ENCODE peak calls at places on chromosomes 2 and 18, in ten cellular contexts. L, V, N, T, Y, C, D, X, B and S are unnamed samples.

GRCh38 chr2:48572797-48573196 is 42.8 kb downstream of the STON1 start:
- DNase-seq in L (no peak), X (no peak), B (peak; percentile 81), D (no peak), V (no peak), Y (no peak), N (no peak), T (no peak), C (no peak), S (no peak)

GRCh38 chr2:221431477-221431876 is 140.6 kb downstream of the EPHA4 start:
- DNase-seq in L (no peak), Y (no peak), V (no peak), D (no peak), N (peak; percentile 31), B (no peak), X (no peak), T (no peak), C (no peak), S (no peak)

GRCh38 chr18:57762686-57763085 is 40.4 kb downstream of the ATP8B1 start:
- DNase-seq in N (no peak), X (no peak), D (no peak), V (no peak), T (no peak), Y (no peak), L (no peak), C (no peak), B (no peak), S (no peak)

GRCh38 chr2:222861411-222862067 is 703 bp downstream of the ACSL3 start:
- DNase-seq in V (peak; percentile 33), C (no peak), L (peak; percentile 45), X (no peak), N (no peak), T (peak; percentile 28), Y (no peak), B (no peak), D (no peak), S (no peak)

GRCh38 chr2:196514641-196515040 is 124.9 kb upstream of the CCDC150 start:
- DNase-seq in T (no peak), X (no peak), V (no peak), B (no peak), N (no peak), L (no peak), Y (no peak), D (no peak), C (no peak), S (no peak)

GRCh38 chr2:3770724-3771415 is 67.5 kb downstream of the DCDC2C start:
- DNase-seq in X (no peak), B (peak; percentile 67), D (no peak), T (no peak), N (no peak), L (no peak), C (no peak), V (no peak), Y (no peak), S (no peak)

GRCh38 chr2:69011611-69012157 is 1.3 kb upstream of the ANTXR1 start:
- DNase-seq in V (no peak), T (no peak), Y (no peak), C (no peak), D (no peak), L (no peak), B (no peak), N (no peak), X (no peak), S (no peak)

GRCh38 chr18:7812431-7813063 is 245.4 kb downstream of the PTPRM start:
- DNase-seq in N (no peak), B (no peak), Y (no peak), L (no peak), V (no peak), D (no peak), C (no peak), T (no peak), X (no peak), S (no peak)

GRCh38 chr2:197891897-197892442 is 87.6 kb downstream of the PLCL1 start:
- DNase-seq in L (no peak), B (no peak), V (no peak), C (no peak), Y (no peak), T (no peak), X (no peak), D (no peak), N (no peak), S (no peak)
- TF ChIP-seq POLR2A in L (no peak), B (no peak), V (no peak), C (no peak), Y (no peak), T (no peak), X (no peak), D (no peak), N (no peak), S (no peak)

GRCh38 chr18:50293039-50293438 is 5.5 kb upstream of the CXXC1 start:
- DNase-seq in L (no peak), B (no peak), T (no peak), V (no peak), X (no peak), C (no peak), D (no peak), N (no peak), Y (no peak), S (no peak)
- H3K4me1 ChIP-seq in L (peaks cover under 1% of the 10 kb centered on the region), B (peaks cover under 1% of the 10 kb centered on the region), T (peaks cover 3% of the 10 kb centered on the region), V (no peaks in the 10 kb centered on the region), X (no peaks in the 10 kb centered on the region), C (peaks cover 21% of the 10 kb centered on the region), D (peaks cover 4% of the 10 kb centered on the region), N (no peaks in the 10 kb centered on the region), Y (peaks cover 8% of the 10 kb centered on the region), S (no peaks in the 10 kb centered on the region)

GRCh38 chr2:207071820-207072219 is 93.9 kb downstream of the KLF7 start:
- DNase-seq in V (no peak), N (no peak), Y (no peak), L (no peak), C (no peak), X (no peak), D (no peak), B (no peak), T (no peak), S (no peak)

GRCh38 chr2:207078186-207078798 is 87.5 kb downstream of the KLF7 start:
- DNase-seq in T (no peak), X (no peak), L (no peak), B (no peak), V (no peak), N (no peak), Y (no peak), C (no peak), D (no peak), S (no peak)

GRCh38 chr2:207075456-207075855 is 90.3 kb downstream of the KLF7 start:
- DNase-seq in C (no peak), D (no peak), Y (no peak), L (no peak), N (no peak), X (no peak), B (no peak), T (no peak), V (no peak), S (no peak)

GRCh38 chr2:207072579-207072978 is 93.2 kb downstream of the KLF7 start:
- DNase-seq in C (no peak), Y (no peak), D (no peak), X (no peak), T (no peak), N (no peak), L (no peak), V (no peak), B (no peak), S (no peak)

DNA sequence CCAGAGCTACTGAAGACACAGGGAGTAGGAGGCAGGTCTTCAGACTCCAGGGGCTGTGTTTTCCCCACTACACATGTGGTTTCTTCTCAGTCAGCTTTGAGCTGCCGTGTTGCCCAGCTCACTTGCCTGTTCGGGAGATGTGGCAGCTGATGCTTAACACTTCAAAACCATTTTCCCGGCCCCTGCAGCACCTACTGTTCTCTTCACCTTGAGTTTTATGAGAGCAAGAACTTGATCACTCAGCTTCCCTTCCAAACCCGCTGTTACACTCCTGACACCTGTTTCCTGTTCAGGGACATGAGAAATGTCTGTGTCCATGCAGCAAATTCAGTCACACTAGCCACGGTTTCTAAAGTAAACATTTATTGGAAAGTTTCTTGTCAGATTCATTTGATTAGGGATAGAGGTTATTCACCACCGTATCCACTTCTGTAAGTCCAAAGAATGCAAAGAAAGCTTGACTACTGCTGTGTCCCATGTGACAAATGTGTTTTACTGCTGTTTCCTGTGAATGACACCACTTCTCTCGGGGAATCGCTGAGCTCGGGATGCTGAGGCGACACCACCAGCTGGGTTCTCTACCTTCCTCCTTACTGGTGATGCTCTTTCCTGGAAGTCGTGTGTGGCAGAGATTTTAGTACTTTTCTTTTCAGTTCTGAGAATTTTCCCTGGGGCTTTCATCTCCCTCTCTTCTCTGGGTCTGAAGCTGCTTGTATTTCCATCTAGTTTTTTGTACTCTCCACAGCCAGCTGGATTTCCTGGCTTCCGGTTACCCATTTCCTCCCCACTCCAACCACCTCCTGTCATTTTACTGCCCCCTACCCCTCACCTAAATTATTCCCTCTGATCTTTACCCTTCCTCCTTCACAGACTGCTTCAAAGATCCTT is 91.7 kb downstream of the KLF7 start:
- DNase-seq in N (no peak), X (no peak), D (no peak), V (no peak), B (no peak), T (peak; percentile 22), L (peak; percentile 37), C (no peak), Y (no peak), S (no peak)
- TF ChIP-seq POLR2A in N (no peak), X (no peak), D (no peak), V (no peak), B (no peak), T (no peak), L (no peak), C (no peak), Y (no peak), S (no peak)

GRCh38 chr18:9711361-9712129 is 3.4 kb downstream of the RAB31 start:
- DNase-seq in Y (no peak), L (no peak), C (no peak), N (no peak), V (no peak), X (no peak), T (peak; percentile 49), B (no peak), D (peak; percentile 66), S (peak; percentile 47)

GRCh38 chr18:9712130-9712577 is 4.1 kb downstream of the RAB31 start:
- DNase-seq in L (no peak), N (no peak), X (no peak), B (no peak), Y (no peak), T (no peak), C (no peak), V (no peak), D (no peak), S (no peak)

GRCh38 chr18:9710037-9710436 is 1.9 kb downstream of the RAB31 start:
- DNase-seq in T (no peak), D (no peak), Y (no peak), X (no peak), N (no peak), V (no peak), L (no peak), C (no peak), B (no peak), S (no peak)

GRCh38 chr18:9714832-9715343 is 6.8 kb downstream of the RAB31 start:
- DNase-seq in X (no peak), L (no peak), N (no peak), D (no peak), B (no peak), C (no peak), Y (no peak), T (no peak), V (no peak), S (no peak)

DNA sequence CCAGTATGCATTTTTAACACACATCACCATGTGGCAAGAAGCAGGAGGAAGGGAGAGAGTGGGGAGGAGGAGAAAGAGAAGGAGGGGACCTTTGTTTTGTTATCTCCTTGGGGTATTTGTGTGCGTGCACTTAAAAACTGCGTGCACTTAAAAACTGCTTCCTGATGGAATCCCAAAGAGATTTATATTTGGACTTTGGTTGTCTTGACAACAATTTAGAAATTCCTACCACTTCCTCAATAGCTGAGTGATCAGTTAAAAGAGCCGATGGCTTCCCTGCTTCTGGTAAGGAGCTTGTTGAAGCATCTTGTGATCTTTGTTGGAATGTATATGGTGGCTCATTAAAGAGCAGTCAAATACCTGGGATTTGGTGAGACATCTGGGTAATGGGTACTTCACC is 4.5 kb downstream of the RAB31 start:
- DNase-seq in C (no peak), V (no peak), Y (no peak), T (no peak), X (no peak), N (no peak), D (no peak), L (no peak), B (no peak), S (no peak)
- H3K4me1 ChIP-seq in C (peaks cover 18% of the 10 kb centered on the region), V (no peaks in the 10 kb centered on the region), Y (peaks cover 9% of the 10 kb centered on the region), T (no peaks in the 10 kb centered on the region), X (peaks cover 21% of the 10 kb centered on the region), N (no peaks in the 10 kb centered on the region), D (peaks cover 35% of the 10 kb centered on the region), L (peaks cover 30% of the 10 kb centered on the region), B (peaks cover 40% of the 10 kb centered on the region), S (no peaks in the 10 kb centered on the region)